ENCODE peak calls at places on chromosomes 1 and 21, in four cellular contexts. Z is CD8-positive, alpha-beta memory T cell; B is mammary epithelial cell; M is cardiac muscle cell. L is an unnamed sample.

GRCh38 chr1:199931666-199932377 is 95.7 kb upstream of the NR5A2 start:
- DNase-seq in Z (no peak), B (no peak), M (no peak), L (no peak)

GRCh38 chr1:202958544-202959275 is 598 bp upstream of the ADIPOR1 start:
- DNase-seq in Z (no peak), B (no peak), M (no peak), L (no peak)

GRCh38 chr1:172399369-172400072 is 21.0 kb upstream of the C1orf105 start:
- DNase-seq in Z (peak), B (peak), M (peak), L (peak)

GRCh38 chr1:44327679-44328491 is 27.2 kb downstream of the ERI3 start:
- DNase-seq in Z (no peak), B (peak), M (no peak), L (peak)

GRCh38 chr1:93433407-93433961 is 14.4 kb upstream of the FNBP1L start:
- DNase-seq in Z (no peak), B (peak), M (no peak), L (no peak)

GRCh38 chr1:40096977-40097782 is at the start of gene PPT1:
- DNase-seq in Z (peak), B (peak), M (peak), L (peak)

GRCh38 chr1:34199927-34200326 is 23.2 kb downstream of the C1orf94 start:
- DNase-seq in Z (no peak), B (peak), M (no peak), L (peak)

GRCh38 chr1:42000781-42001180 is 82.1 kb upstream of the HIVEP3 start:
- DNase-seq in Z (no peak), B (no peak), M (no peak), L (no peak)

GRCh38 chr1:206982216-206982615 is 12.0 kb upstream of the FCAMR start:
- DNase-seq in Z (peak), B (peak), M (peak), L (peak)

GRCh38 chr21:16116798-16117197 is 387.0 kb downstream of the USP25 start:
- DNase-seq in Z (no peak), B (no peak), M (no peak), L (no peak)

GRCh38 chr1:185567006-185567405 is 167.2 kb upstream of the HMCN1 start:
- DNase-seq in Z (peak), B (peak), M (no peak), L (peak)

GRCh38 chr1:97632075-97632474 is 288.8 kb downstream of the DPYD start:
- DNase-seq in Z (no peak), B (peak), M (peak), L (peak)

GRCh38 chr1:8910914-8911313 is 32.4 kb upstream of the ENO1 start:
- DNase-seq in Z (no peak), B (peak), M (no peak), L (no peak)

GRCh38 chr21:37593015-37593414 is 226.4 kb downstream of the DYRK1A start:
- DNase-seq in Z (no peak), B (no peak), M (peak), L (no peak)

GRCh38 chr1:229884765-229885164 is 182.3 kb upstream of the GALNT2 start:
- DNase-seq in Z (no peak), B (no peak), M (peak), L (no peak)

GRCh38 chr1:39167632-39168209 is 36.8 kb upstream of the MACF1 start:
- DNase-seq in Z (no peak), B (no peak), M (no peak), L (no peak)

GRCh38 chr1:215665212-215665611 is 98.1 kb downstream of the KCTD3 start:
- DNase-seq in Z (no peak), B (peak), M (no peak), L (no peak)

GRCh38 chr1:42966688-42967609 is 8.3 kb upstream of the SLC2A1 start:
- DNase-seq in Z (no peak), B (peak), M (no peak), L (peak)

GRCh38 chr1:10838541-10838940 is 42.1 kb upstream of the CASZ1 start:
- DNase-seq in Z (no peak), B (no peak), M (no peak), L (no peak)

GRCh38 chr1:216641669-216642460 is 81.4 kb downstream of the ESRRG start:
- DNase-seq in Z (no peak), B (no peak), M (no peak), L (no peak)

GRCh38 chr1:231357831-231358354 is 19.8 kb downstream of the SPRTN start:
- DNase-seq in Z (peak), B (peak), M (peak), L (peak)

GRCh38 chr1:245234217-245235120 is 79.7 kb downstream of the KIF26B start:
- DNase-seq in Z (no peak), B (no peak), M (no peak), L (no peak)

GRCh38 chr1:214332950-214333798 is 52.2 kb downstream of the SMYD2 start:
- DNase-seq in Z (no peak), B (no peak), M (peak), L (peak)

GRCh38 chr1:154478639-154479038 is 23.4 kb upstream of the TDRD10 start:
- DNase-seq in Z (no peak), B (peak), M (no peak), L (no peak)

GRCh38 chr1:235160395-235160964 is 570 bp downstream of the RBM34 start:
- DNase-seq in Z (no peak), B (no peak), M (peak), L (no peak)

GRCh38 chr21:34113842-34114241 is 40.5 kb downstream of the MRPS6 start:
- DNase-seq in Z (no peak), B (no peak), M (no peak), L (no peak)

GRCh38 chr1:155277896-155278688 is 829 bp downstream of the HCN3 start:
- DNase-seq in Z (peak), B (peak), M (peak), L (peak)

GRCh38 chr1:65264197-65264929 is 45.0 kb upstream of the DNAJC6 start:
- DNase-seq in Z (no peak), B (peak), M (peak), L (no peak)

GRCh38 chr1:53766194-53766748 is 27.3 kb upstream of the GLIS1 start:
- DNase-seq in Z (no peak), B (no peak), M (no peak), L (no peak)
- H3K27ac ChIP-seq in Z (no peak), B (no peak), M (no peak), L (no peak)

DNA sequence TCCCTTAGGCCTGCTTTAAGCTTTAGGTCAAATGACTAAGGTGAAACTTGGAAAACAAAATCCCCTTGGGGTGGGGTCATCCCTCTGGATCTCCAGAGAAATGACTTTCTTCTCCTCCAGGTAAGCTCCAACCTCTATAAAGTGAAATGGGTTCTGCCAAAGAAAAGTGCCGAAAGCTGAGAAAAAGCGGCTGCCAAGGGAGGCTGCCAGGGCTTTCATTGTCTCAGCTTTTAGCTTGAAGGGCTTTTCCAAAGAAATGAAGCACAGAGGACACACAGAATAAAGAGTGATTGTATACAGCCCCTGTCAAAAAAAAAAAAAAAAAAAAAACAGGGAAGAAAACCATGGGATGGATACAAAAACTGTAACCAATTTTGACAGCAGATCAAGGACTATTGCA is 126.9 kb downstream of the TGFBR3 start:
- DNase-seq in Z (no peak), B (no peak), M (no peak), L (no peak)
- H3K27ac ChIP-seq in Z (no peak), B (no peak), M (no peak), L (no peak)

DNA sequence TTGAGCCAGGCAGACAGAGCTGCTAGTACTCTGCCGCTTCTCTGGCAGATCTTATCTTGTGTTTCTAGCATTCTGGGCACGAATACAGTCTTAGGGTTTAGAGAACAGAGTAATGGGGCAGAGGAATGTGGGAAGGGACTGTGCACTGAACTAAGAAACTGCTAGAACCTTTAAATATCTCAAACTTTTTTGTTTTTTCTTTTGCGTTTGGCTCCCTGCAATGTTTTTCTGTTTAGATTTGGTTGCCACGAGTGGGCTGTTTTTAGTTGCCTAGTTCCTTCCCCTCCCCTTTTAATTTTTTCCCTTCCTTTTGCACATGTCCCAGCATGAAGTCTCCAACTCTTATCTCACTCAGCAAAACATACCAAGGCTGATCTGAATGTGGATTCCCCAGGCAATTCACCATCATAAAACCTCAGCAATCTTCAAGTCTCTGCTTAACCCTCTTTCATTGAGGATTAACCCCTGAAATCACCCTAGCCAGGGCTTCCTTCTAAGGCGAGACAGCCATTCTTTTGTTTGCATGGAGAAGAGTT is 3.1 kb upstream of the ATF3 start:
- DNase-seq in Z (no peak), B (peak), M (no peak), L (no peak)
- H3K27ac ChIP-seq in Z (no peak), B (peak), M (no peak), L (no peak)

GRCh38 chr1:114347431-114348209 is 163.4 kb downstream of the TRIM33 start:
- DNase-seq in Z (no peak), B (no peak), M (no peak), L (no peak)

GRCh38 chr1:114344656-114345055 is 166.3 kb downstream of the TRIM33 start:
- DNase-seq in Z (no peak), B (no peak), M (no peak), L (no peak)

GRCh38 chr1:114342376-114342775 is 168.6 kb downstream of the TRIM33 start:
- DNase-seq in Z (peak), B (no peak), M (no peak), L (no peak)

GRCh38 chr1:114346480-114347029 is 164.4 kb downstream of the TRIM33 start:
- DNase-seq in Z (peak), B (peak), M (peak), L (peak)

GRCh38 chr1:114345930-114346479 is 165.0 kb downstream of the TRIM33 start:
- DNase-seq in Z (no peak), B (no peak), M (no peak), L (peak)
- H3K27ac ChIP-seq in Z (no peak), B (peak), M (no peak), L (peak)

DNA sequence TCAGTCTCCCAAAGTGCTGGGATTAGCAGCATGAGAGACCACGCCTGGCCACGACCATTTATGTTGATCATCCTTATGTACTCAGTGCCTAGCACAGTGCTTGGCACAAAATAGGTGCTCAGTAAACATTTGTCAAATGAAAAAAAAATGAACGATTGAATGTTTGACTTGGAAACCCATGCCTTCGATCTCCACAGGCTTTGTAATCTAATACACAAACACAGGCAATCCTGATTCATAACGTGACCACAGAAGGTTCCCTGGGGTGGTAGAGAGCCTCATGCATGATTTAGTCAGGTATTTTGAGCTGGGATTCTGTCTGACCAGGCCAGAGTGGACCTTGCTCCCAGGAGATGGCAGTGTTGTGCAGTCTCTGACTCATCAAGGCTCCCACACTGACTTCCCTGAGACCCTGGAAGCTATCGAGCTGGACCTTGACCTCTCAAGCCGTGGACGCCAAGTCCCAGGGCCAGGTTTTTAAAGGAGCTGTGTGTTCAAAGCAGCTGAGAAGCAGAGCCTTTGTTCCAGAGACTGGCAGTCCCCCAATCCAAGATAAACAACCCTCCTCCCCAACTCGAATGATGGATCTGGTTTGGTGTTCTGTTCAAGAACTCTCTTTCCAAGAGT is 81.1 kb downstream of the PGM1 start:
- DNase-seq in Z (no peak), B (peak), M (peak), L (peak)
- H3K27ac ChIP-seq in Z (no peak), B (no peak), M (peak), L (no peak)

DNA sequence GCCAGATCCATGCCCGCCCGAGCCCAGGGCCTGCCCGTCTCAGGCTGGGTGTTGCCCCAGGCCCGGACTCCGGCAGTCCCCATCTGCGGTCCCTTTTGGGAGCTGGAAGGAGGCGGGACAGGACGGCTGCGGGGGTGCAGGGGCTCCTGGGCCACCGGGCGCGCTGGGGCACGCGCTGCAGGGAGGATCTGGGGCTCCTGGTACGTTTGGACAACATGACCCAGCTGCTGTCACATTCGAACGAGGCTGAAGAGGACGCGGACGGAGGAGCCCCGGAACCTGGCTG is 6.6 kb upstream of the CALML6 start:
- DNase-seq in Z (no peak), B (peak), M (no peak), L (no peak)
- H3K27ac ChIP-seq in Z (peak), B (peak), M (peak), L (peak)

DNA sequence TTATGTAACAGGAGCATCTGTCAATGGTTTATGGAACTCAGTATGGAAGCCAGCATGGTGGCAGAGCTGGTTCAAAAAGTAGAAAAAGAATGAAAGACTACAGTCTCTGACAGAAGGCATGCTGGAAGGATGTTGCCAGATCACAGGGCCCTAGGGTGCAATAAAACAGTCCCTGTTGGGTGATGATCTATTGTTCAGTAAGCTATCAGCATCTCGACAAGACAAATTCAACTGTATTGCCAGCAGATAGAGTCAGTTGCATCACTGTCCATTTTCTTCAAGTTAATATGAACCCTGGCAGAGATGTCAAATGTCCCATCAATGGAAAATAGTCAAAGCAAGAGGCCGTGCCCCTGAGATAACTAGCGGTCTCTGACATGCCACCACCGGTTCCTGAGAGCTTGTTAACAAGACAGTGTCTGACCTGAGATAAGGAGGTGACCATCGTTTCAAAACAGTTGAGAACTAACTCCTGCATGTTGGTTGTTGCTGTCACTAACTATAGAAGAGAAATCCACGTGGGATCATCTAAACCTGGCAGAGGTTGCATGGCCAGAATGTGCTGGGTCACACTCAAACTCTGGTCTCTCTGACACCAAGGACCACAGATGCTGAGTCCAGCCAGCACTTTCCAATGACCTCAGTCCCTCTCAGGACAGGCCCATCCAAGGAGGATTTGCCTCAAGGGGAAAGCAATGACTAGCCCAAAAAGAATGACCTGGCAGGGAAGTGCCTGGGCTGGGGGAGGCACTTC is 125.9 kb downstream of the RIPK4 start:
- DNase-seq in Z (no peak), B (peak), M (no peak), L (peak)
- H3K27ac ChIP-seq in Z (no peak), B (peak), M (no peak), L (peak)

DNA sequence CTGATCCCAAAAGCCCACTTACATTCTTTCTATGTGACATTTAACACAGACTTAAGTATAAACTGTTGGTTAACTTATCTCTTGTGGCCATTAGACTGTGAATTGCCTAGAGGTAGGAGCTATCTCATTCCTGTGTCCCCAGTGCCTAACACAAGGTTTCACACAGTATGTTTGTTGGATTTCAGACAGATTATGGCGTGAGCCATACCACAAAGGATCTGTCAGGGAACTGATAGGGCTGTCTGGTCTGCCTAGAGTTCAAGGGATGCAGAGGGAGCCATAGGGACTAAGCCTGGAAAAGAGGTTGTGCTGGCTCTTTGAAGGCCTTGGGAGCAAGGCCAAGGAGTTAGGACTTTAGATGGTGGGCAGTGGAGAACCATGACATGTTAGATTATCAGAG is 40.0 kb downstream of the MEF2D start:
- DNase-seq in Z (no peak), B (no peak), M (no peak), L (no peak)
- H3K27ac ChIP-seq in Z (no peak), B (no peak), M (peak), L (no peak)

DNA sequence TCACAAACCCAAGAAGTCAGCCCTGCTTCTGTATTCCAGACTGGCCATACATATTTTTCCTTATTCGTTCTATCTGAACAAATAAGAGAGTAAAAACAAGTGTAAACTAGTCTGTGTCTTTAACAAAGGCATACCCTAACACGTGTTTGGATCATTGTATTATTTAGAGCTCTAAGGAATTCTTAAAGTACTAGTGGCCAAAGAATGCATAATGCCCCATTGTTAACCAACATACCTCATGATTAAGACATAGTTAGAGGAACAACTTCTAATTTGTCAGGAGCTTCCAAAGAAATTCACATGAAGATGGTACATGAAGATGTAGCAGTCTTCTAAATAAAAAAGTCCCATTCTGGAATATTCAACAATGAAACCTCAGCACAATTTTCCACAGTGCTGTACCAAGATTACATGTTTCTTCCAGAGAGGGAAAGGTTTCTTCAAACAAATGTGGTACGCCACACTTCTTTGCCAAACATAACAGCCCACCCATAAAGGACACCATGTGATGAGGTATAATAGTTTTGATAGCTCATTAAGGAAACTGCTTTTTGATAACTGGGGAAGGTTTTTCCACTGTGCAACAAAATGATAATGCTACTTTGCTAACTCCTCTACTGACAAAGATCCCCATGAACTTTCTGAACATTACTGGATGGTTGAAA is 5.0 kb downstream of the PALMD start:
- DNase-seq in Z (no peak), B (peak), M (no peak), L (no peak)
- H3K27ac ChIP-seq in Z (no peak), B (peak), M (no peak), L (no peak)

L was measured in RWPE1.